ENCODE peak calls at places on chromosomes 13 and 19, in five cellular contexts. One of them, this sample, is unnamed.

GRCh38 chr13:85236431-85236830 is 562.8 kb downstream of the SLITRK6 start:
- DNase-seq in HepG2: no peak
- DNase-seq in GM12878: no peak
- DNase-seq in K562: no peak
- DNase-seq in A549: no peak
- DNase-seq in this sample: no peak

GRCh38 chr19:34475026-34475974 is 6.3 kb upstream of the WTIP start:
- DNase-seq in HepG2: no peak
- DNase-seq in A549: no peak
- DNase-seq in GM12878: no peak
- DNase-seq in K562: no peak
- DNase-seq in this sample: no peak

GRCh38 chr19:46232468-46232867 is 2.9 kb downstream of the IGFL1 start:
- DNase-seq in A549: no peak
- DNase-seq in HepG2: no peak
- DNase-seq in K562: no peak
- DNase-seq in GM12878: no peak
- DNase-seq in this sample: no peak

GRCh38 chr13:25882732-25883357 is 169.0 kb downstream of the SHISA2 start:
- DNase-seq in HepG2: no peak
- DNase-seq in GM12878: no peak
- DNase-seq in A549: no peak
- DNase-seq in K562: no peak
- DNase-seq in this sample: no peak

GRCh38 chr13:109787135-109787954 is 962 bp upstream of the IRS2 start:
- DNase-seq in A549: no peak
- DNase-seq in GM12878: no peak
- DNase-seq in K562: peak
- DNase-seq in HepG2: no peak
- DNase-seq in this sample: no peak

GRCh38 chr13:63517376-63517775 is 2101.7 kb upstream of the PCDH20 start:
- DNase-seq in A549: no peak
- DNase-seq in GM12878: no peak
- DNase-seq in HepG2: no peak
- DNase-seq in K562: no peak
- DNase-seq in this sample: no peak

GRCh38 chr19:52910648-52911047 is 12.6 kb downstream of the ZNF888 start:
- DNase-seq in GM12878: no peak
- DNase-seq in K562: no peak
- DNase-seq in A549: no peak
- DNase-seq in HepG2: no peak
- DNase-seq in this sample: no peak

GRCh38 chr13:114134111-114134943 is 1.9 kb upstream of the RASA3 start:
- DNase-seq in GM12878: no peak
- DNase-seq in HepG2: no peak
- DNase-seq in K562: no peak
- DNase-seq in A549: no peak
- DNase-seq in this sample: no peak

GRCh38 chr19:49809155-49809986 is 3.7 kb downstream of the FUZ start:
- DNase-seq in A549: peak
- DNase-seq in GM12878: no peak
- DNase-seq in HepG2: peak
- DNase-seq in K562: no peak
- DNase-seq in this sample: peak

GRCh38 chr13:49829715-49830114 is 37.2 kb upstream of the KPNA3 start:
- DNase-seq in K562: no peak
- DNase-seq in HepG2: no peak
- DNase-seq in A549: no peak
- DNase-seq in GM12878: no peak
- DNase-seq in this sample: no peak

GRCh38 chr19:13024126-13024957 is 29.1 kb downstream of the NFIX start:
- DNase-seq in K562: no peak
- DNase-seq in HepG2: no peak
- DNase-seq in A549: no peak
- DNase-seq in GM12878: no peak
- DNase-seq in this sample: no peak

GRCh38 chr19:1948676-1949075 is 7.7 kb downstream of the CSNK1G2 start:
- DNase-seq in HepG2: no peak
- DNase-seq in A549: no peak
- DNase-seq in GM12878: no peak
- DNase-seq in K562: no peak
- DNase-seq in this sample: no peak

GRCh38 chr19:7841751-7842660 is 12.0 kb downstream of the EVI5L start:
- DNase-seq in K562: no peak
- DNase-seq in HepG2: no peak
- DNase-seq in GM12878: no peak
- DNase-seq in A549: no peak
- DNase-seq in this sample: no peak

GRCh38 chr13:75993823-75994222 is 357.7 kb downstream of the LMO7 start:
- DNase-seq in GM12878: no peak
- DNase-seq in A549: no peak
- DNase-seq in HepG2: peak
- DNase-seq in K562: no peak
- DNase-seq in this sample: no peak

GRCh38 chr13:111121421-111121820 is 6.3 kb downstream of the ARHGEF7 start:
- DNase-seq in A549: no peak
- DNase-seq in GM12878: no peak
- DNase-seq in K562: no peak
- DNase-seq in HepG2: no peak
- DNase-seq in this sample: no peak

GRCh38 chr19:3683866-3684816 is 16.1 kb downstream of the PIP5K1C start:
- DNase-seq in HepG2: no peak
- DNase-seq in K562: peak
- DNase-seq in GM12878: no peak
- DNase-seq in A549: no peak
- DNase-seq in this sample: no peak

GRCh38 chr19:55647732-55648656 is at the start of gene CCDC106:
- DNase-seq in GM12878: no peak
- DNase-seq in K562: peak
- DNase-seq in HepG2: peak
- DNase-seq in A549: peak
- DNase-seq in this sample: no peak

GRCh38 chr19:10315335-10316214 is at the start of gene FDX2:
- DNase-seq in K562: peak
- DNase-seq in HepG2: peak
- DNase-seq in GM12878: peak
- DNase-seq in A549: peak
- DNase-seq in this sample: peak

GRCh38 chr13:75566658-75567057 is 17.1 kb downstream of the UCHL3 start:
- DNase-seq in GM12878: no peak
- DNase-seq in K562: no peak
- DNase-seq in A549: peak
- DNase-seq in HepG2: peak
- DNase-seq in this sample: no peak

GRCh38 chr19:13597625-13598024 is 91.3 kb upstream of the CACNA1A start:
- DNase-seq in K562: peak
- DNase-seq in GM12878: peak
- DNase-seq in HepG2: peak
- DNase-seq in A549: peak
- DNase-seq in this sample: peak

GRCh38 chr19:13396256-13397080 is 109.8 kb downstream of the CACNA1A start:
- DNase-seq in A549: peak
- DNase-seq in HepG2: peak
- DNase-seq in GM12878: no peak
- DNase-seq in K562: peak
- DNase-seq in this sample: peak

GRCh38 chr19:5690125-5690954 is at the start of gene RPL36:
- DNase-seq in GM12878: peak
- DNase-seq in HepG2: peak
- DNase-seq in K562: peak
- DNase-seq in A549: peak
- DNase-seq in this sample: peak

GRCh38 chr19:57106646-57107235 is 13.0 kb upstream of the USP29 start:
- DNase-seq in A549: no peak
- DNase-seq in K562: no peak
- DNase-seq in GM12878: no peak
- DNase-seq in HepG2: no peak
- DNase-seq in this sample: no peak

GRCh38 chr19:495047-495439 is 1.2 kb upstream of the MADCAM1 start:
- DNase-seq in A549: no peak
- DNase-seq in K562: no peak
- DNase-seq in GM12878: no peak
- DNase-seq in HepG2: no peak
- DNase-seq in this sample: no peak

GRCh38 chr19:497861-498590 is 1.7 kb downstream of the MADCAM1 start:
- DNase-seq in GM12878: no peak
- DNase-seq in K562: no peak
- DNase-seq in A549: no peak
- DNase-seq in HepG2: no peak
- DNase-seq in this sample: peak

GRCh38 chr19:497476-497860 is 1.2 kb downstream of the MADCAM1 start:
- DNase-seq in K562: no peak
- DNase-seq in HepG2: no peak
- DNase-seq in A549: no peak
- DNase-seq in GM12878: no peak
- DNase-seq in this sample: peak

GRCh38 chr19:495440-496332 is 600 bp upstream of the MADCAM1 start:
- DNase-seq in HepG2: no peak
- DNase-seq in A549: peak
- DNase-seq in GM12878: no peak
- DNase-seq in K562: peak
- DNase-seq in this sample: no peak

GRCh38 chr19:496333-496634 is at the start of gene MADCAM1:
- DNase-seq in K562: no peak
- DNase-seq in A549: no peak
- DNase-seq in GM12878: no peak
- DNase-seq in HepG2: no peak
- DNase-seq in this sample: peak
- TF ChIP-seq KDM1A in K562: no peak
- TF ChIP-seq KDM1A in A549: no peak
- TF ChIP-seq KDM1A in GM12878: no peak
- TF ChIP-seq KDM1A in HepG2: no peak
- TF ChIP-seq KDM1A in this sample: no peak

DNA sequence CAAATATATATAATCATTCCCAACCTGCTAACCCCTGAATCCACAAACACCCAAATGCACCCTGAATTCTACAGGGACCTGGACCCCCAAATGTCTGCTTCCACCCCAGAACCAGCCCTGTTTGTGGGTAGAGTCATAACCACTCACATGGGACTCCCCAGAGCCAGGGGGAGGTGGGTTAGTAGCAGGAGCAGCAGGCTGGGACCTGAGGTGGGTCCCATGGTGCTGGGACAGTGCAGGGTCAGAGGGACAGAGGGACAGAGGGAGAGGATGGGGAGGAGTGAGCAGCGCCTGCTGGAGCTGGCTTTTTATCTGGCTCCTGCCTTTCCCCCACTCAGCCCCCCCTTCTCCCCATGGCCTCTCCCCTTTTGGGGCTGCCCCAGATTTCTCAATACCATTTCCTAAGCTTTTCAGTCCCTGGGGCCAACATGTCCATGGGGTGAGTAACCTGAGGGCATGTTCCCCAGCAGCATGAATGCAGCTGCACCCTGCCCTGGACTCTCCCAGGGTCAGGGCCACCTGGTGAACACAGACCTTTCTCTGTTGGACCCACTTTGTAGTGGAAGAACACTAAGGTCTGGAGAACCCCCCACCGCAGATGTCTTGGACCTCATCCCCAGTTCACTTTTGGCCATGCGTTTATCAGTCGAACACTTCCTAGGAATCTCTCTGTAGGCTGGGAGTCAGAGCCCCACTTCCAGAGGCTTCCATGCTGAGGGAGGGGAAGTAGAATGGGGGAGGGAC is at the start of gene C3:
- DNase-seq in A549: peak
- DNase-seq in HepG2: peak
- DNase-seq in GM12878: no peak
- DNase-seq in K562: no peak
- DNase-seq in this sample: no peak
- TF ChIP-seq KDM1A in A549: no peak
- TF ChIP-seq KDM1A in HepG2: peak
- TF ChIP-seq KDM1A in GM12878: no peak
- TF ChIP-seq KDM1A in K562: no peak
- TF ChIP-seq KDM1A in this sample: no peak

DNA sequence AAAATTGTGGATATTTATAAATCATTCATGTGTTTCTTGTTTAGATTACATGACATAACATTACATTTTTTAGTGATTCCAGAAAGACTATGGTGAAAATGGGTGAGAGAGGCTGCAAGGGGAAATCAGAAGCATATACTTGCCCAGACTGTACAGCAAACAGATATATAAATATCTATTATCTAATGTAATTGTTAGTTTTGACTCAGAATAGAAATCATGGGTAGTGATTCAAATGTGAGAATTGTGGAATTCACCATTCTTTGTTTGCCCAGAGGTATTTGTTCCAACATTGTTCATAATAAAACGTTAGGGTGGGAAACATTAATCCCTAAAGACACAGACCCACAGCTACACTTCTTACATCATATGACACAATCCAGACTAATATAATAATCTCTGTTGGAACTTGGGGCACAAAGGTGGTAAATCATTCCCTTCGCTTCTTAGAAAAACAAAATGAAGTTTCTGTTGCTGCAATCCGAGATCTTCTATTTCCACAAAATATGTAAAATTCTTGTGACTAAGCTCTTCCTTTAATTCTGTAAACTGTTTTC is 646.4 kb upstream of the SLITRK6 start:
- DNase-seq in A549: no peak
- DNase-seq in GM12878: no peak
- DNase-seq in K562: no peak
- DNase-seq in HepG2: no peak
- DNase-seq in this sample: no peak
- TF ChIP-seq KDM1A in A549: no peak
- TF ChIP-seq KDM1A in GM12878: no peak
- TF ChIP-seq KDM1A in K562: no peak
- TF ChIP-seq KDM1A in HepG2: no peak
- TF ChIP-seq KDM1A in this sample: no peak

GRCh38 chr13:112606125-112607001 is 18.4 kb upstream of the TUBGCP3 start:
- DNase-seq in K562: peak
- DNase-seq in A549: peak
- DNase-seq in GM12878: no peak
- DNase-seq in HepG2: peak
- DNase-seq in this sample: peak

GRCh38 chr13:112601351-112601750 is 13.4 kb upstream of the TUBGCP3 start:
- DNase-seq in HepG2: no peak
- DNase-seq in A549: no peak
- DNase-seq in GM12878: no peak
- DNase-seq in K562: no peak
- DNase-seq in this sample: no peak

GRCh38 chr13:112608212-112608611 is 20.3 kb upstream of the TUBGCP3 start:
- DNase-seq in GM12878: no peak
- DNase-seq in HepG2: no peak
- DNase-seq in A549: no peak
- DNase-seq in K562: no peak
- DNase-seq in this sample: no peak

GRCh38 chr13:112603641-112604220 is 15.8 kb upstream of the TUBGCP3 start:
- DNase-seq in K562: no peak
- DNase-seq in GM12878: no peak
- DNase-seq in HepG2: no peak
- DNase-seq in A549: no peak
- DNase-seq in this sample: no peak

DNA sequence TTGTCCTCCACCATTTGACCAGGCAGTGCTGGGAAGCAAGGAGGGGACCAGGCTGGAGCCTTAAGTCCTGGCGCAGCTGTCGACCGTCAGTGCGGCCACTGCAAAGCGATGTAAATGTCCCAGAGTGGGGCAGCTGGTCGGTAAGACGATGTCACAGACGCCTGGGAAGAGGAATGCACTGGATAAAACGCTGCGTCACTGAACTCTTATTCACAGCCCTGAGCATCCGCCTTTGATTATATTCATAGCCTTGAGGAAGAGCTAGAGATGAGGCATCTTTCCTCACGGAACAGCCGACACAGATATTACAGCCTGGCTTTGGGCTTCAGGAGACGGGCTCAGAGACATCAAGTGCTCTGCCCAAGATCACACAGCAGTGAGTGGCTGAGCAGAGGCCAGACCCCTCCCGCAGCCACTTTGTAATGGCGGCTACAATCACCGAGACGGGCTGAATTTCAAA is 17.6 kb upstream of the TUBGCP3 start:
- DNase-seq in HepG2: no peak
- DNase-seq in K562: no peak
- DNase-seq in A549: no peak
- DNase-seq in GM12878: no peak
- DNase-seq in this sample: no peak
- TF ChIP-seq KDM1A in HepG2: no peak
- TF ChIP-seq KDM1A in K562: no peak
- TF ChIP-seq KDM1A in A549: no peak
- TF ChIP-seq KDM1A in GM12878: no peak
- TF ChIP-seq KDM1A in this sample: peak